ENCODE peak calls at places on chromosomes 2 and 18, in four cellular contexts. O is heart right ventricle, X is natural killer cell, J is neural crest cell. B is an unnamed sample.

GRCh38 chr18:11149441-11150270 is at the start of gene PIEZO2:
- DNase-seq in O (peak; percentile 36), X (no peak), J (peak; percentile 79), B (no peak)

GRCh38 chr2:168244318-168244717 is 3.1 kb downstream of the STK39 start:
- DNase-seq in O (no peak), X (peak; percentile 41), J (no peak), B (no peak)

GRCh38 chr2:222884765-222885424 is 24.1 kb downstream of the ACSL3 start:
- DNase-seq in O (no peak), X (no peak), J (no peak), B (no peak)

GRCh38 chr2:233513953-233514655 is 52.5 kb downstream of the USP40 start:
- DNase-seq in O (no peak), X (no peak), J (no peak), B (no peak)

GRCh38 chr18:60130289-60130688 is 230.5 kb downstream of the PMAIP1 start:
- DNase-seq in O (no peak), X (no peak), J (no peak), B (no peak)

GRCh38 chr2:222935688-222936298 is 75.0 kb downstream of the ACSL3 start:
- DNase-seq in O (no peak), X (no peak), J (no peak), B (no peak)

GRCh38 chr2:20723543-20723942 is 56.6 kb downstream of the GDF7 start:
- DNase-seq in O (no peak), X (no peak), J (no peak), B (no peak)

GRCh38 chr18:63293930-63294329 is 25.6 kb downstream of the BCL2 start:
- DNase-seq in O (no peak), X (no peak), J (no peak), B (no peak)

GRCh38 chr2:100673691-100674485 is 111.1 kb downstream of the PDCL3 start:
- DNase-seq in O (no peak), X (no peak), J (no peak), B (no peak)

GRCh38 chr2:138502253-138503086 is 900 bp downstream of the SPOPL start:
- DNase-seq in O (no peak), X (no peak), J (no peak), B (no peak)

GRCh38 chr18:30632058-30632718 is 410.4 kb downstream of the DSC3 start:
- DNase-seq in O (no peak), X (no peak), J (no peak), B (no peak)

GRCh38 chr2:202339052-202339870 is 36.9 kb upstream of the BMPR2 start:
- DNase-seq in O (no peak), X (no peak), J (no peak), B (no peak)

GRCh38 chr18:36153771-36154170 is 24.1 kb downstream of the ELP2 start:
- DNase-seq in O (no peak), X (no peak), J (no peak), B (no peak)

GRCh38 chr2:142533083-142533482 is 344.4 kb upstream of the KYNU start:
- DNase-seq in O (no peak), X (no peak), J (no peak), B (no peak)

GRCh38 chr2:235461763-235462414 is 32.0 kb upstream of the AGAP1 start:
- DNase-seq in O (no peak), X (no peak), J (no peak), B (no peak)

GRCh38 chr2:54470241-54470938 is 14.3 kb downstream of the SPTBN1 start:
- DNase-seq in O (no peak), X (no peak), J (no peak), B (no peak)

GRCh38 chr2:189836644-189837043 is 52.4 kb downstream of the PMS1 start:
- DNase-seq in O (no peak), X (no peak), J (no peak), B (no peak)

GRCh38 chr2:189835855-189836558 is 51.8 kb downstream of the PMS1 start:
- DNase-seq in O (no peak), X (no peak), J (no peak), B (no peak)

GRCh38 chr2:189837336-189837735 is 53.1 kb downstream of the PMS1 start:
- DNase-seq in O (no peak), X (no peak), J (no peak), B (no peak)

GRCh38 chr2:189841019-189841418 is 56.8 kb downstream of the PMS1 start:
- DNase-seq in O (no peak), X (no peak), J (no peak), B (no peak)
- TF ChIP-seq CTCF in O (no peak), X (no peak), J (no peak), B (no peak)

DNA sequence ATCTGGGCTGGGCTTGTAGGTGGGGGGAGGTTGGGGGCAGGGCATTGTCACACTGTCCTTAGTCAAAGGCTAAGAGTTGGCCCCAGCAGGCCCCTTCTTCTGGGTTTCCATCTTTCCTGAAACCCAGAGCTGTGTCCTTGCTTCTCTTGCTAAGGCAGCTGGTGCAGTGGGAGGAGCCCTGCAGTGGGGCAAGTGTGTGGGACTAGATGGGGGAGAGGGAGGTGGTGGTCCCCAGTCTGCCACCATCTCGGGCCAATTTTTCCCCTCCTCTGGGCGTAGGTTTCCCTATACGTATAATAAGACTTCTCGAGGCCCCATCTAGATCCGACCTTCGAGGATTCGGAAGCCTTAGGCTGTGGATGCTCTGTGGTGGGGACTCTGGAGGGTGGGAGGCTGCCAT is 3.5 kb downstream of the KCNF1 start:
- DNase-seq in O (no peak), X (no peak), J (no peak), B (no peak)
- TF ChIP-seq CTCF in O (no peak), X (no peak), J (no peak), B (no peak)

DNA sequence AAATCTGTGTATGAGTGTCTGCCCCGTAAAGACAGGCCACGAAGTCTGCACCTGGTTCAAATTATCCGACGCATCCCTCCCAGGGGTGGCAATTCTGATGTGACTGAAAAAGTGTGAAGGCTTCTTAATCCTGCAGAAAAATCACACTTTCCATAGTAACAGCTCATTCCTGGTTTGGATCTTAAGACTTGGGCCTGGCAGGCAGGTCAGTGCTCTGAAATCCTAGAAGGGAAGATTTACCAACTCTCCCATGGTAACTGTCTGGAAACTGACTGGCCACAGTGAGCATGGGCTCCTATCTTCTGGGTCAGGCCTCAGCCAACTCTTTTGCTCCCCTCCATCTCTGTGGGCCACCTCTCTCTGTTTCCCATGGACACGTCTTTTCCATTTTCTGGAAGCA is 86.8 kb downstream of the ACAA2 start:
- DNase-seq in O (no peak), X (no peak), J (no peak), B (no peak)
- TF ChIP-seq CTCF in O (no peak), X (no peak), J (no peak), B (no peak)

DNA sequence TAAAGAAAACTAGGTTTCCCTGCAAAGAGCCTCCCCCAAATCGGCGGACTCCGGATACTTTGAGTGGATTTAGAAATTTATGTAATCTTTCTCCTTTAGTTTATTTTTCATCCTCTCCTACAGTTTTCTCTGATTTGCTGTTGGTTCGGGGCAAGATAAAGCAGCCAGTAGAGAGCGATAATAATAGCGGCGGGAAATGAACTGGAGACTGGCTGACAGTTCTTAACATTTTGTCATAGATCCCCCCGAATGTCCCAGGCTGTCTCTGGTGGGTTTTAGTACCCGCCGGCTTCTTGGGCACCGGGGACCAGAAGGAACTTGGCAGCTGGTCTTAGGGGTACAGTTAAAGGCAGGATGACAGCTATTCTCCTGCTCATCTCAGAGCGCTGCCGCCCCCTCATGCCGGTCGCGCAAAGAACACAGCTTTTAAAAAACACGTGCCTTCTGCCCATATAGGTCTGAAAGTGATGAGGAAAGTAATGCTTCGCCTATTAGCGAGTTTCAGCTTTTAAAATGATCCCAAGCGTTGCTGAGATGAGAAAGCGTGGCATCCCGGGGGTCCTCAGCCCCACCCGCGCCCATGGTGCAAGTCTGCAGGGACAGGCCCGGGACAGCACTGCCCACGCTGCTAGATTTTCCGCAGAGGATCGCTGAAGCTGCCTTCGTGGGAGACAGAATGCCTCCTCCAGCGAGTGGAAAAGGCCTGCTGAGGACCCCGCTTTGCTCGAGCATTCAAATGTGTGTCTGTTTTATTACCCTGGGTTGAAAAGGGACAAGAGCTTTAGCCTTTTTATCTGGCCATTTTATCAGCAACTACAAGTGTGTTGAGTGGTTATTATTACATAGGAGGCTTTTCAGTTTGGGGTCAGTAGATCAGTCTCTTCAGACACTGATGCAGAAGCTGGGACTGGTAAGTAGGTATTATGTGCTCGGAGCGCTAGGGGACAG is 3.8 kb downstream of the ONECUT2 start:
- DNase-seq in O (no peak), X (no peak), J (no peak), B (no peak)
- TF ChIP-seq CTCF in O (no peak), X (no peak), J (no peak), B (no peak)

DNA sequence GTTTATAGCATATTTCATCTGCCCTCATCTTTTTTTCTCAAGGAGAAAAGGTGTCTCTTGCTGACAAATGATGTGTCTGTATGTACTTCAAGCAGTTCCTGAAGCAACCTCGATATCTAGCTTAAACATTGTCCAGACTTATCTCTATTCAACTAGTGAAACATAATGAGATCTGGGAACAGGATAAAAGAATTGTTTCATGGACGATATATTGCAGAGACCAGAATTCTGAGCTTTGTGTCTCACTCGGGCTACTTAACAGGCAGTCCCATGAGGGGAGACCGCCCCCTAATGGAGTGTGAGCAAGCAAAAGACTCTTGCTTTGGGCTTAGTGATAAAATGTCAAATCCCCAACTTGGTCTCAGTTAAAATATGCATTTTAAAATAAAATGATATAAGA is 929.2 kb upstream of the SOX11 start:
- DNase-seq in O (no peak), X (no peak), J (peak; percentile 54), B (no peak)
- TF ChIP-seq CTCF in O (no peak), X (no peak), J (peak; percentile 78), B (no peak)

GRCh38 chr18:5546660-5547059 is 2.9 kb upstream of the EPB41L3 start:
- DNase-seq in O (no peak), X (no peak), J (peak; percentile 18), B (no peak)
- TF ChIP-seq CTCF in O (peak; percentile 13), X (no peak), J (peak; percentile 67), B (peak; percentile 18)

DNA sequence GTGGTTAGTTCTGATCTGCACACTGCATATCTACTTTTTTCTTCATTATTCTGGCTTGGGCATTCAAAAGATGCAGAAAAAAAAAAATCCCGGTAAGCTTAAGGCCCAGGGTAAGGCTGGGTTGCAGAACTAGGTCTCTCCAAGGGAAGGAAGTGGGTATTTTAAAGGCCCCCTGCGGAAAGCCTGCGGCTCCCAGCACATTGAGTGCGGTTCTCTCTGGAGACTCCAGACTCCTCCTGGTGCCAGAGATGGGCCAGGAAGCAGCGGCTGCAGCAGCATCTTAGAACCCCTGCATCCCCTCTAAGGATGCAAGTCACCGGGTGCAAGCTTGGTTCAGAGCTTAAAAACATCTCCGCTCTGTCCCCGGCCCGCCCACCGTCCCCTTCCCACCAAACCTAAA is 49.5 kb downstream of the TGIF1 start:
- DNase-seq in O (no peak), X (no peak), J (no peak), B (no peak)
- TF ChIP-seq CTCF in O (no peak), X (no peak), J (no peak), B (no peak)